ENCODE peak calls at places on chromosomes 12 and 14, in four cellular contexts. O is transverse colon, L is PC-9, Q is thoracic aorta. H is an unnamed sample. For H3K4me1 and H3K9me3, the result is how much of the 10 kb centered on the place peaks cover.

GRCh38 chr12:122855985-122856831 is 21.0 kb downstream of the HIP1R start:
- DNase-seq in O (no peak), Q (no peak), L (no peak), H (no peak)

GRCh38 chr14:95948608-95949007 is 72.0 kb downstream of the TUNAR start:
- DNase-seq in O (no peak), L (no peak), Q (no peak), H (no peak)

GRCh38 chr14:49621114-49621881 is 699 bp downstream of the MGAT2 start:
- DNase-seq in Q (peak), L (no peak), O (peak), H (peak)

GRCh38 chr12:20917819-20918218 is 107.3 kb downstream of the SLCO1B3 start:
- DNase-seq in Q (no peak), O (no peak), L (no peak), H (no peak)

GRCh38 chr14:97177016-97177415 is 379.8 kb downstream of the VRK1 start:
- DNase-seq in Q (no peak), L (no peak), O (no peak), H (no peak)

GRCh38 chr12:57216931-57217871 is 607 bp downstream of the NXPH4 start:
- DNase-seq in O (no peak), Q (no peak), L (no peak), H (peak)

GRCh38 chr12:64403708-64404469 is at the start of gene XPOT:
- DNase-seq in L (peak), O (peak), Q (peak), H (peak)

GRCh38 chr14:54674342-54674741 is 107.4 kb downstream of the SAMD4A start:
- DNase-seq in O (no peak), L (no peak), Q (no peak), H (no peak)

GRCh38 chr14:105091335-105092123 is 26.3 kb upstream of the GPR132 start:
- DNase-seq in L (peak), Q (peak), O (peak), H (peak)

GRCh38 chr12:107560906-107561285 is 124.7 kb upstream of the PWP1 start:
- DNase-seq in L (no peak), O (no peak), Q (no peak), H (no peak)

GRCh38 chr12:104825408-104825807 is 132.7 kb downstream of the SLC41A2 start:
- DNase-seq in L (no peak), Q (no peak), O (no peak), H (no peak)

GRCh38 chr14:97219356-97220017 is 422.3 kb downstream of the VRK1 start:
- DNase-seq in O (no peak), L (no peak), Q (no peak), H (no peak)

GRCh38 chr14:71855399-71856036 is 76.7 kb upstream of the RGS6 start:
- DNase-seq in O (peak), L (no peak), Q (no peak), H (peak)

GRCh38 chr12:10392394-10392930 is 2.6 kb upstream of the KLRK1 start:
- DNase-seq in L (peak), Q (no peak), O (peak), H (no peak)

GRCh38 chr14:105212541-105213305 is 31.6 kb upstream of the NUDT14 start:
- DNase-seq in L (no peak), Q (no peak), O (no peak), H (no peak)

GRCh38 chr12:31715283-31715825 is 13.5 kb downstream of the AMN1 start:
- DNase-seq in O (no peak), L (no peak), Q (no peak), H (no peak)

GRCh38 chr12:111193067-111193466 is 175.8 kb downstream of the PHETA1 start:
- DNase-seq in L (no peak), O (no peak), Q (no peak), H (no peak)

GRCh38 chr12:28054583-28054982 is 82.0 kb upstream of the PTHLH start:
- DNase-seq in O (no peak), L (no peak), Q (no peak), H (no peak)

GRCh38 chr12:70719672-70720420 is 82.6 kb upstream of the PTPRB start:
- DNase-seq in L (no peak), O (no peak), Q (no peak), H (peak)

GRCh38 chr14:50260511-50260910 is 29.1 kb upstream of the SOS2 start:
- DNase-seq in O (no peak), Q (no peak), L (peak), H (peak)

GRCh38 chr12:67475725-67476124 is 172.8 kb upstream of the DYRK2 start:
- DNase-seq in Q (no peak), O (no peak), L (no peak), H (no peak)

GRCh38 chr14:30998100-30998706 is 27.2 kb upstream of the AP4S1 start:
- DNase-seq in O (no peak), L (no peak), Q (no peak), H (no peak)

GRCh38 chr12:88339254-88339949 is 197.3 kb downstream of the TMTC3 start:
- DNase-seq in Q (no peak), O (no peak), L (no peak), H (no peak)

GRCh38 chr14:103626150-103626850 is 2.7 kb upstream of the KLC1 start:
- DNase-seq in L (peak), O (peak), Q (no peak), H (no peak)

GRCh38 chr14:61471297-61471980 is 150.1 kb downstream of the PRKCH start:
- DNase-seq in L (no peak), O (no peak), Q (no peak), H (no peak)

GRCh38 chr14:61470954-61471279 is 149.5 kb downstream of the PRKCH start:
- DNase-seq in Q (no peak), L (no peak), O (no peak), H (no peak)

GRCh38 chr14:61468063-61468825 is 146.9 kb downstream of the PRKCH start:
- DNase-seq in O (no peak), L (no peak), Q (no peak), H (no peak)

GRCh38 chr14:61470261-61470953 is 149.0 kb downstream of the PRKCH start:
- DNase-seq in Q (no peak), L (peak), O (no peak), H (no peak)

GRCh38 chr14:61469771-61470170 is 148.4 kb downstream of the PRKCH start:
- DNase-seq in L (no peak), Q (no peak), O (no peak), H (no peak)
- H3K4me1 ChIP-seq in L (half or more), Q (under half), O (under half), H (under half)

GRCh38 chr12:8630131-8630530 is 17.5 kb upstream of the AICDA start:
- DNase-seq in Q (no peak), L (no peak), O (no peak), H (no peak)

GRCh38 chr12:8628731-8629130 is 16.1 kb upstream of the AICDA start:
- DNase-seq in L (no peak), O (no peak), Q (no peak), H (no peak)

DNA sequence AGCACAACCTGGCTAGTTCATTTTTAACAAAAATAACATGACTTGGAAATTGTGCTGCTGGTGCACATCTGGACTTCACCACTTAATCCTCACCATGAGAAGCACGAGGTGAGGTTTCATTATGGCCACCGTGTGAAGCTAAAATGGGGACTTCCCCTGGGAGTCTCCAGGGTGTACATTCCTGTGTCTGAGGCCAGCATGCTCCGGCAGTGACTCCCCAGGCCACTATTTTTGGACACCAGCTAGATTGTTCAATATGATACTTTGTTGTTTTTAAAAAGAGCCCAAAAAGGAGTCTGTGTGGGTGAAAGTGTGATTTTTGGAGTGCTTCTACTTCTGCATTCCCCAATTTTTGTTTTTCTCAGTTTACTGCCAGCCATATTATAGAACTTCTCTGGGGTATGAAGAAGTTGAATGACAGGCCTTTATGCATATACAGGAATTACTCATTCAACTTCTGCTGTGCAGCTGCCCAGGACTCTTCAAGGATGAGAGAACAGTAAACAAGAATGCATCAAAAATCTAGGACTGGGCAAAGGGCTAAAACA is 16.9 kb upstream of the AICDA start:
- DNase-seq in L (no peak), Q (no peak), O (no peak), H (no peak)
- H3K4me3 ChIP-seq in L (no peak), Q (peak), O (no peak), H (no peak)

GRCh38 chr12:131101703-131102492 is 148.2 kb downstream of the ADGRD1 start:
- DNase-seq in O (peak), L (no peak), Q (no peak), H (peak)
- H3K9me3 ChIP-seq in O (under half), L (under half), Q (under half), H (under half)

DNA sequence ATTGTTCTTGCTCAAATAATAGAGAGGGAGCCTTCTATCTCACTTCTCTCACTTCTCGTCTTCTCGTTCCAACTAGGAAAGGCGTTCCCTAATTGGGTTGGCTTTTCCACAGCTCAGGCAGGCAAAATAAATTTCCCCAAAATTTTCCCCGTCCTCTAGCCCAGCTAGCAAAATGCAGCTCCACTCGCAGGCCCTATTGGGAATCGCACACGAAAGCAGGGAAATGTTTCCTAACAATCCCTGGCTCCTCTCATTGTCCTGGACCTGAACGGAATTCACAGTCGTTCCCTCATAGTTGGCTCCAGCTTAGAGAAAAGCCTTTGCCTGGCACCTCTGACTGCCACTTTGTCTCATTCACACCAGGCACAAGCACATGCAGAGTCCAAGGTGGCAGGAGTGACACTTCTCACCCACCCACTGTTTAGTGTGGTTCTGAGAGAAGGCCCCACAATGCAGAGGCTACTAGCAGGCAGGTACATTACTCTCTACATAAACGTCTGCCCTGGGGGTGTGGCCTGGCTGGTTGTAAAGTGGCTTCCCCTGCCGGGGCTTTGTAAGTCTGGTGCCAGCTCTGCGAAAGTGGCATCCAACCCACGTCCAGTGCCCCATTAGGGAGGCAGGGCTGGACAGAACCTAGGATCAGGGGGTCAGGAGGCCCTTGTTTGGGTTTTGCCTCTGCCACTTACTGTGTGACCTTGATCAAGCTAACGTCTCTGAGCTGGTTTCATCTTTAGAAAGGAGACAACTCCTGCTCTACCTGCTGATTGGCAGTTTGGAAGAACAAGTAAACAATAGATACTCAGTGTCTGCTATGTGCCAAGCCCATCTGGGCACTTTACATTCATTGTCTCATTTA is 4.2 kb downstream of the SERPINA10 start:
- DNase-seq in Q (no peak), O (no peak), L (no peak), H (no peak)
- H3K4me1 ChIP-seq in Q (under half), O (under half), L (under half), H (under half)

DNA sequence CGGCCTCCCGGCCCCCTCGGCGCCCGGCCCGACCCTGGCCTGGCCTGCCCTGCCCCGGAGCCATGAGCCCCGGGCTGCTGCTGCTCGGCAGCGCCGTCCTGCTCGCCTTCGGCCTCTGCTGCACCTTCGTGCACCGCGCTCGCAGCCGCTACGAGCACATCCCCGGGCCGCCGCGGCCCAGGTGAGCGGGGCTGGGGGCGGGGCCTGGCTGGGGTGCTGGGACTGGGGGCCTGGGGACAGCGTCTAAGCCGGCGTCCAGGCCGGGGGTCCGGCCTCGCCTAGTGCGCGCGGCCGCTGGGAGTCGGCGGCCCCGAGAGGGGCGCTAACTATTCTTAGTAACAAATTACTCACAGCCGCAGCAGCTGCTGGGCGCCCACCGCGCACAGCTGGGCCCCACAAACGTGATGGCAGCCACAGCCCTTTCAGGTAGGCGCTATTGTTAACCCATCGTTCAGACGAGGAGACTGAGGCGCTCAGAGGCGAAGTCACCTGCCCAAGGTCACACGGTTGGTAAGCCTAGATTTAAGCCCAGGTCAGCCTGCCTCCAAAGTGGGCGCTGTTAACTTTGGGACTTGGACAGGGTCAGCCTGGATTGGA is 356 bp downstream of the CYP46A1 start:
- DNase-seq in O (no peak), L (no peak), Q (no peak), H (no peak)
- H3K4me3 ChIP-seq in O (peak), L (peak), Q (peak), H (peak)

DNA sequence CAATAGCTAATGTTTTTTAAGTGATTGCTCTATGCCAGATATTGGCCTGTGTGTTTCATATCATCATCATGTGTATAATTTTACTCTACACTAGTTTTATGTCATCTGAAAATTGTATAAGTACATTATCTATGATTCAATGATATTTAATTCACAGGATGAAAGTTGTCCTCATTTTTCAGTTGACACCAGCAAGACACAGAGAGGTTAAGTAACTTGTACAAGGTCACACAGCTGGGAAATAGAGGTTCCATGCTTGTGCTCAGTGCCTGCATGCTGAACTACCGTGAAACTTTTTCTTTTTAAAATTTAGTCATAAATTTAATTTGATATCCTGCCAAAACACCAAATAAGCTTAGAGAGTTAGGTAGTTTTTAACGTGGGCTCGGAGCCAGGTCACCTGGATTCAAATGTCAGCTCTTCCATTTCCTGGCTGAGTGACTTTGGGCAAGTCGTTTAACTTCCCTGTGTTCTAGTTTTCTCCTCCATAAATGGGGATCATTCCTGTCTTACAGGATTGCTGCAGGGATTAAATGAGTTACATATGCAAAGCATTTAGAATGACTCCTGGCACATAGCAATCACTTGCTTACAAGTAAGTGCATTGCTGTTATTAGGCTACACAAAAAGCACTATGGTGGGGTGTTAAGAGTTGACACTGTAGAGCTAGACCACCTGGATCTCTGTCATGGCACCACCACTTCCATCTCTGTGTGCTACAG is 183.9 kb downstream of the ETV6 start:
- DNase-seq in L (no peak), Q (no peak), O (no peak), H (peak)
- H3K9me3 ChIP-seq in L (under half), Q (under half), O (under half), H (under half)

GRCh38 chr14:99573000-99573330 is 31.0 kb downstream of the CCDC85C start:
- DNase-seq in L (no peak), O (no peak), Q (no peak), H (no peak)
- H3K4me1 ChIP-seq in L (under half), O (half or more), Q (under half), H (half or more)

GRCh38 chr12:119804011-119804641 is 73.0 kb downstream of the CIT start:
- DNase-seq in O (no peak), Q (no peak), L (no peak), H (peak)
- H3K4me3 ChIP-seq in O (no peak), Q (peak), L (no peak), H (no peak)

DNA sequence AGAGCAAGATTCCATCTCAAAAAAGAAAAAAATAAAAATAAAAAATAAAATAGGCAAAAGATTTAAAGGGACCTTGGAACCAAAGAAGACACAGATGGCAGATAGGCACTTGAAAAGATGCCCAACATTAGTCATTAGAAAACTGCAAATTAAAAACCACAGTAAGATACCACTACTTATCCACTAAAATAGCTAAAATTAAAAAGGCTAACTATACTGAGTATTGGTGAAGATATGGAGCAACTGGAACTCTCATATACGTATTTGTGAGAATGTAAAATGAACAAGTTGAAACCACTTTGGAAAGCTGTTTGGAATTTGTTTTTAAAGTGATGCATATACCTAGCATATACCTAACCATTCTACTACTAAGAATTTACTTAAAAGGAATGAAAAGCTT is 22.3 kb downstream of the BLTP3B start:
- DNase-seq in O (no peak), Q (no peak), L (no peak), H (no peak)
- H3K9me3 ChIP-seq in O (under half), Q (under half), L (under half), H (under half)

DNA sequence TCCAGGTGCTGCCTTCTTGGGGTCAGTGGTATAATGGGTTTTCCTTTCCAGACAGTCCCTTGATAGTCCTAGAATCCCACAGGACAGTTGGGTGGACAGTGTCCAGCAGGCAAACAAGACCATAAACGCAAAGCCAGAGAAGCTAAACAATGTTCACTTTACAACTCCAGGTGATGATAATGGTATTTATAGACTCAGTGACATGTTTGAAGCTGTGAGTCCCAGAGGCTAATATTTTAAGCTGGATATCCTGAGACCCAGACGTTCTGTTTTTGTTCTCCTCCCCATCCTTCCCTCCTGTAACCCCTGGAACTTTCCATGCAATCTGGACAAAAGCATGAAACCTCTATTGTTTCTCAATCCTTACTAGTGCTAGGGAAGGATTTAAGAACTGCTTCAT is 121.0 kb downstream of the ZFP36L1 start:
- DNase-seq in O (no peak), Q (no peak), L (no peak), H (no peak)
- H3K4me1 ChIP-seq in O (under half), Q (under half), L (half or more), H (under half)

H was measured in testis.